ENCODE peak calls at places on chromosome 18, in eight cellular contexts. One of them, this sample, is unnamed. For H3K4me1, the result is how much of the 10 kb centered on the place peaks cover.

GRCh38 chr18:35159782-35160181 is 81.1 kb upstream of the ZNF397 start:
- DNase-seq in sigmoid colon: no peak
- DNase-seq in heart right ventricle: no peak
- DNase-seq in ovary: no peak
- DNase-seq in heart left ventricle: no peak
- DNase-seq in tibial nerve: no peak
- DNase-seq in right lobe of liver: no peak
- DNase-seq in A549: no peak
- DNase-seq in this sample: no peak

GRCh38 chr18:50338676-50339075 is 36.2 kb upstream of the SKA1 start:
- DNase-seq in right lobe of liver: no peak
- DNase-seq in A549: no peak
- DNase-seq in tibial nerve: no peak
- DNase-seq in ovary: no peak
- DNase-seq in heart right ventricle: no peak
- DNase-seq in heart left ventricle: no peak
- DNase-seq in sigmoid colon: no peak
- DNase-seq in this sample: no peak

GRCh38 chr18:54835944-54836343 is 7.7 kb downstream of the RAB27B start:
- DNase-seq in heart right ventricle: no peak
- DNase-seq in right lobe of liver: no peak
- DNase-seq in heart left ventricle: no peak
- DNase-seq in A549: no peak
- DNase-seq in ovary: no peak
- DNase-seq in sigmoid colon: no peak
- DNase-seq in tibial nerve: no peak
- DNase-seq in this sample: no peak

GRCh38 chr18:35030234-35030989 is 10.8 kb upstream of the MAPRE2 start:
- DNase-seq in sigmoid colon: no peak
- DNase-seq in A549: no peak
- DNase-seq in heart left ventricle: no peak
- DNase-seq in tibial nerve: no peak
- DNase-seq in ovary: no peak
- DNase-seq in right lobe of liver: no peak
- DNase-seq in heart right ventricle: no peak
- DNase-seq in this sample: no peak

GRCh38 chr18:10927290-10927979 is 221.9 kb downstream of the PIEZO2 start:
- DNase-seq in right lobe of liver: no peak
- DNase-seq in A549: no peak
- DNase-seq in sigmoid colon: no peak
- DNase-seq in heart left ventricle: peak
- DNase-seq in heart right ventricle: no peak
- DNase-seq in ovary: peak
- DNase-seq in tibial nerve: no peak
- DNase-seq in this sample: no peak

GRCh38 chr18:65768379-65768778 is 17.6 kb downstream of the CDH7 start:
- DNase-seq in sigmoid colon: no peak
- DNase-seq in tibial nerve: no peak
- DNase-seq in heart left ventricle: no peak
- DNase-seq in heart right ventricle: no peak
- DNase-seq in A549: no peak
- DNase-seq in ovary: no peak
- DNase-seq in right lobe of liver: no peak
- DNase-seq in this sample: no peak

GRCh38 chr18:31269508-31270074 is 48.4 kb upstream of the DSG1 start:
- DNase-seq in sigmoid colon: no peak
- DNase-seq in ovary: no peak
- DNase-seq in heart left ventricle: no peak
- DNase-seq in right lobe of liver: no peak
- DNase-seq in tibial nerve: no peak
- DNase-seq in heart right ventricle: no peak
- DNase-seq in A549: no peak
- DNase-seq in this sample: no peak

GRCh38 chr18:55452123-55452611 is 135.8 kb downstream of the TCF4 start:
- DNase-seq in sigmoid colon: no peak
- DNase-seq in right lobe of liver: no peak
- DNase-seq in heart left ventricle: peak
- DNase-seq in heart right ventricle: no peak
- DNase-seq in ovary: no peak
- DNase-seq in A549: no peak
- DNase-seq in tibial nerve: no peak
- DNase-seq in this sample: no peak

GRCh38 chr18:67476585-67476984 is 39.9 kb downstream of the DSEL start:
- DNase-seq in right lobe of liver: no peak
- DNase-seq in tibial nerve: no peak
- DNase-seq in ovary: no peak
- DNase-seq in heart right ventricle: no peak
- DNase-seq in heart left ventricle: no peak
- DNase-seq in A549: no peak
- DNase-seq in sigmoid colon: no peak
- DNase-seq in this sample: no peak

GRCh38 chr18:68494802-68495560 is 219.9 kb downstream of the TMX3 start:
- DNase-seq in ovary: no peak
- DNase-seq in right lobe of liver: no peak
- DNase-seq in sigmoid colon: no peak
- DNase-seq in heart left ventricle: no peak
- DNase-seq in A549: no peak
- DNase-seq in tibial nerve: no peak
- DNase-seq in heart right ventricle: peak
- DNase-seq in this sample: no peak

GRCh38 chr18:63339920-63340484 is 20.4 kb upstream of the BCL2 start:
- DNase-seq in tibial nerve: no peak
- DNase-seq in heart right ventricle: no peak
- DNase-seq in right lobe of liver: no peak
- DNase-seq in A549: no peak
- DNase-seq in sigmoid colon: no peak
- DNase-seq in ovary: no peak
- DNase-seq in heart left ventricle: no peak
- DNase-seq in this sample: no peak

GRCh38 chr18:48393170-48393569 is 16.0 kb downstream of the ZBTB7C start:
- DNase-seq in sigmoid colon: no peak
- DNase-seq in heart left ventricle: no peak
- DNase-seq in A549: no peak
- DNase-seq in heart right ventricle: no peak
- DNase-seq in right lobe of liver: no peak
- DNase-seq in tibial nerve: no peak
- DNase-seq in ovary: no peak
- DNase-seq in this sample: no peak

GRCh38 chr18:36281941-36282340 is 15.6 kb upstream of the FHOD3 start:
- DNase-seq in heart right ventricle: no peak
- DNase-seq in heart left ventricle: no peak
- DNase-seq in tibial nerve: no peak
- DNase-seq in ovary: no peak
- DNase-seq in right lobe of liver: no peak
- DNase-seq in sigmoid colon: no peak
- DNase-seq in A549: no peak
- DNase-seq in this sample: no peak
- TF ChIP-seq CTCF in heart right ventricle: no peak
- TF ChIP-seq CTCF in heart left ventricle: no peak
- TF ChIP-seq CTCF in tibial nerve: no peak
- TF ChIP-seq CTCF in ovary: no peak
- TF ChIP-seq CTCF in right lobe of liver: no peak
- TF ChIP-seq CTCF in sigmoid colon: no peak
- TF ChIP-seq CTCF in A549: no peak
- TF ChIP-seq CTCF in this sample: no peak

GRCh38 chr18:58175122-58175687 is 131.2 kb downstream of the NEDD4L start:
- DNase-seq in right lobe of liver: no peak
- DNase-seq in ovary: no peak
- DNase-seq in tibial nerve: no peak
- DNase-seq in heart right ventricle: no peak
- DNase-seq in sigmoid colon: no peak
- DNase-seq in A549: no peak
- DNase-seq in heart left ventricle: no peak
- DNase-seq in this sample: no peak
- H3K4me1 ChIP-seq in right lobe of liver: under half
- H3K4me1 ChIP-seq in ovary: under half
- H3K4me1 ChIP-seq in tibial nerve: under half
- H3K4me1 ChIP-seq in heart right ventricle: under half
- H3K4me1 ChIP-seq in sigmoid colon: under half
- H3K4me1 ChIP-seq in A549: under half
- H3K4me1 ChIP-seq in heart left ventricle: under half
- H3K4me1 ChIP-seq in this sample: under half

GRCh38 chr18:6199777-6200176 is 214.9 kb downstream of the L3MBTL4 start:
- DNase-seq in A549: no peak
- DNase-seq in ovary: no peak
- DNase-seq in tibial nerve: no peak
- DNase-seq in heart right ventricle: no peak
- DNase-seq in right lobe of liver: no peak
- DNase-seq in sigmoid colon: no peak
- DNase-seq in heart left ventricle: no peak
- DNase-seq in this sample: no peak
- TF ChIP-seq CTCF in A549: no peak
- TF ChIP-seq CTCF in ovary: no peak
- TF ChIP-seq CTCF in tibial nerve: no peak
- TF ChIP-seq CTCF in heart right ventricle: no peak
- TF ChIP-seq CTCF in right lobe of liver: no peak
- TF ChIP-seq CTCF in sigmoid colon: no peak
- TF ChIP-seq CTCF in heart left ventricle: no peak
- TF ChIP-seq CTCF in this sample: no peak

GRCh38 chr18:9916067-9916684 is 2.4 kb downstream of the VAPA start:
- DNase-seq in heart right ventricle: no peak
- DNase-seq in tibial nerve: no peak
- DNase-seq in ovary: no peak
- DNase-seq in sigmoid colon: no peak
- DNase-seq in right lobe of liver: no peak
- DNase-seq in A549: no peak
- DNase-seq in heart left ventricle: no peak
- DNase-seq in this sample: no peak

GRCh38 chr18:9916814-9917213 is 3.0 kb downstream of the VAPA start:
- DNase-seq in A549: no peak
- DNase-seq in tibial nerve: no peak
- DNase-seq in sigmoid colon: no peak
- DNase-seq in right lobe of liver: no peak
- DNase-seq in heart left ventricle: no peak
- DNase-seq in ovary: no peak
- DNase-seq in heart right ventricle: no peak
- DNase-seq in this sample: no peak

GRCh38 chr18:9915291-9916066 is 1.7 kb downstream of the VAPA start:
- DNase-seq in ovary: no peak
- DNase-seq in A549: no peak
- DNase-seq in right lobe of liver: no peak
- DNase-seq in sigmoid colon: no peak
- DNase-seq in heart right ventricle: no peak
- DNase-seq in heart left ventricle: no peak
- DNase-seq in tibial nerve: no peak
- DNase-seq in this sample: no peak

GRCh38 chr18:9919564-9920232 is 5.9 kb downstream of the VAPA start:
- DNase-seq in heart right ventricle: no peak
- DNase-seq in A549: no peak
- DNase-seq in tibial nerve: no peak
- DNase-seq in heart left ventricle: no peak
- DNase-seq in right lobe of liver: no peak
- DNase-seq in ovary: no peak
- DNase-seq in sigmoid colon: no peak
- DNase-seq in this sample: no peak

GRCh38 chr18:9918016-9918680 is 4.3 kb downstream of the VAPA start:
- DNase-seq in sigmoid colon: no peak
- DNase-seq in ovary: no peak
- DNase-seq in tibial nerve: no peak
- DNase-seq in A549: peak
- DNase-seq in heart right ventricle: no peak
- DNase-seq in right lobe of liver: no peak
- DNase-seq in heart left ventricle: no peak
- DNase-seq in this sample: no peak
- H3K4me1 ChIP-seq in sigmoid colon: under half
- H3K4me1 ChIP-seq in ovary: under half
- H3K4me1 ChIP-seq in tibial nerve: half or more
- H3K4me1 ChIP-seq in A549: half or more
- H3K4me1 ChIP-seq in heart right ventricle: under half
- H3K4me1 ChIP-seq in right lobe of liver: half or more
- H3K4me1 ChIP-seq in heart left ventricle: half or more
- H3K4me1 ChIP-seq in this sample: under half

GRCh38 chr18:76679877-76680276 is 142.5 kb upstream of the ZNF236 start:
- DNase-seq in heart left ventricle: no peak
- DNase-seq in tibial nerve: no peak
- DNase-seq in ovary: no peak
- DNase-seq in right lobe of liver: no peak
- DNase-seq in A549: no peak
- DNase-seq in sigmoid colon: no peak
- DNase-seq in heart right ventricle: no peak
- DNase-seq in this sample: no peak

GRCh38 chr18:76678248-76678647 is 144.1 kb upstream of the ZNF236 start:
- DNase-seq in A549: no peak
- DNase-seq in sigmoid colon: no peak
- DNase-seq in tibial nerve: no peak
- DNase-seq in right lobe of liver: no peak
- DNase-seq in heart right ventricle: no peak
- DNase-seq in ovary: no peak
- DNase-seq in heart left ventricle: no peak
- DNase-seq in this sample: no peak

GRCh38 chr18:76674596-76674995 is 147.8 kb upstream of the ZNF236 start:
- DNase-seq in ovary: no peak
- DNase-seq in tibial nerve: no peak
- DNase-seq in sigmoid colon: no peak
- DNase-seq in heart right ventricle: no peak
- DNase-seq in heart left ventricle: no peak
- DNase-seq in right lobe of liver: no peak
- DNase-seq in A549: no peak
- DNase-seq in this sample: no peak

GRCh38 chr18:76684265-76684664 is 138.1 kb upstream of the ZNF236 start:
- DNase-seq in right lobe of liver: no peak
- DNase-seq in heart left ventricle: no peak
- DNase-seq in tibial nerve: no peak
- DNase-seq in sigmoid colon: no peak
- DNase-seq in heart right ventricle: no peak
- DNase-seq in A549: no peak
- DNase-seq in ovary: no peak
- DNase-seq in this sample: no peak

GRCh38 chr18:76679259-76679658 is 143.1 kb upstream of the ZNF236 start:
- DNase-seq in ovary: no peak
- DNase-seq in right lobe of liver: no peak
- DNase-seq in A549: no peak
- DNase-seq in heart left ventricle: no peak
- DNase-seq in sigmoid colon: no peak
- DNase-seq in tibial nerve: no peak
- DNase-seq in heart right ventricle: no peak
- DNase-seq in this sample: no peak
- TF ChIP-seq CTCF in ovary: no peak
- TF ChIP-seq CTCF in right lobe of liver: no peak
- TF ChIP-seq CTCF in A549: no peak
- TF ChIP-seq CTCF in heart left ventricle: no peak
- TF ChIP-seq CTCF in sigmoid colon: no peak
- TF ChIP-seq CTCF in tibial nerve: no peak
- TF ChIP-seq CTCF in heart right ventricle: no peak
- TF ChIP-seq CTCF in this sample: no peak

DNA sequence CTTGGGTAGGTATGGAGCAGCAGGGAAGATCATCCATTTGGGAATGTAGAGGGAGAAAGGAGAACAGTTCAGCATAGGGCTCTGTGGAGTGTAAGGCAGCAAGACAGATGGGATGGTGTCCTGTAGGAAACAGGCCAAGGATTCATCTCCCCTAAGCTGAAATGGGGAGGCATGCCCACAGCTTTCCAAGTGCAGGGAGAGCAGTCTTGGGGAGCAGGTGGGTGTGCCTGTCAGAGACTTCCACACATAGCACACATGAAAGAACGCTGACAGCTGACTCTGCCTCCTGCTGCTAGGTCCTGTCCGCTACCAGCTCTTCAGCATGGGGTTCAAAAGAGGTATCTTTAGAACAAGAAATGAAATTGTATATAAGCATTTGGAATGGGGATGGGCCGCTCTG is 9.0 kb downstream of the SETBP1 start:
- DNase-seq in heart right ventricle: no peak
- DNase-seq in A549: no peak
- DNase-seq in tibial nerve: no peak
- DNase-seq in ovary: no peak
- DNase-seq in heart left ventricle: no peak
- DNase-seq in right lobe of liver: no peak
- DNase-seq in sigmoid colon: no peak
- DNase-seq in this sample: no peak
- H3K4me1 ChIP-seq in heart right ventricle: under half
- H3K4me1 ChIP-seq in A549: under half
- H3K4me1 ChIP-seq in tibial nerve: under half
- H3K4me1 ChIP-seq in ovary: under half
- H3K4me1 ChIP-seq in heart left ventricle: under half
- H3K4me1 ChIP-seq in right lobe of liver: under half
- H3K4me1 ChIP-seq in sigmoid colon: under half
- H3K4me1 ChIP-seq in this sample: under half

This sample was measured in ascending aorta.